ENCODE peak calls at places on chromosomes 5 and 9, in five cellular contexts. M is stomach, Y is KBM-7, I is NCI-H1105, O is cardiac muscle cell. E is an unnamed sample.

GRCh38 chr9:33858346-33858869 is 41.4 kb downstream of the UBE2R2 start:
- DNase-seq in M (no peak), Y (no peak), I (no peak), O (no peak), E (no peak)

GRCh38 chr5:51882647-51883046 is 499.4 kb downstream of the ISL1 start:
- DNase-seq in M (no peak), Y (no peak), I (no peak), O (no peak), E (no peak)

GRCh38 chr5:170173227-170173626 is 59.6 kb upstream of the C5orf58 start:
- DNase-seq in M (no peak), Y (no peak), I (no peak), O (no peak), E (no peak)

GRCh38 chr5:172412724-172413260 is 41.5 kb downstream of the SH3PXD2B start:
- DNase-seq in M (peak), Y (peak), I (no peak), O (no peak), E (no peak)

GRCh38 chr5:143527808-143528207 is 124.3 kb upstream of the NR3C1 start:
- DNase-seq in M (no peak), Y (no peak), I (no peak), O (no peak), E (no peak)

GRCh38 chr9:99137225-99137624 is 32.3 kb downstream of the TGFBR1 start:
- DNase-seq in M (no peak), Y (peak), I (no peak), O (no peak), E (no peak)

GRCh38 chr5:71782393-71782770 is 63.3 kb downstream of the CARTPT start:
- DNase-seq in M (no peak), Y (no peak), I (no peak), O (no peak), E (no peak)

GRCh38 chr5:82707741-82708140 is 369.5 kb downstream of the TMEM167A start:
- DNase-seq in M (no peak), Y (no peak), I (no peak), O (no peak), E (no peak)

GRCh38 chr5:83844320-83845068 is 123.8 kb upstream of the HAPLN1 start:
- DNase-seq in M (no peak), Y (peak), I (no peak), O (no peak), E (no peak)

GRCh38 chr9:121398374-121398773 is 28.3 kb upstream of the STOM start:
- DNase-seq in M (no peak), Y (peak), I (no peak), O (no peak), E (no peak)

GRCh38 chr5:172274951-172275753 is 8.4 kb downstream of the UBTD2 start:
- DNase-seq in M (no peak), Y (peak), I (no peak), O (no peak), E (no peak)

GRCh38 chr5:56319281-56320242 is 86.4 kb upstream of the ANKRD55 start:
- DNase-seq in M (no peak), Y (no peak), I (no peak), O (no peak), E (no peak)

GRCh38 chr5:61132559-61132958 is 29.7 kb downstream of the SMIM15 start:
- DNase-seq in M (no peak), Y (no peak), I (no peak), O (no peak), E (no peak)

GRCh38 chr9:112487008-112487798 is 576 bp downstream of the KIAA1958 start:
- DNase-seq in M (peak), Y (peak), I (no peak), O (peak), E (peak)

GRCh38 chr9:134912126-134912840 is 5.4 kb downstream of the FCN1 start:
- DNase-seq in M (no peak), Y (no peak), I (no peak), O (no peak), E (no peak)

GRCh38 chr5:126868961-126869451 is 92.1 kb downstream of the LMNB1 start:
- DNase-seq in M (no peak), Y (no peak), I (peak), O (no peak), E (no peak)

GRCh38 chr9:75152416-75152815 is 64.1 kb downstream of the OSTF1 start:
- DNase-seq in M (no peak), Y (no peak), I (no peak), O (no peak), E (no peak)

GRCh38 chr9:89482056-89482784 is 15.7 kb downstream of the SEMA4D start:
- DNase-seq in M (no peak), Y (no peak), I (no peak), O (no peak), E (no peak)

GRCh38 chr9:110340306-110340705 is 2.6 kb upstream of the TXNDC8 start:
- DNase-seq in M (no peak), Y (peak), I (no peak), O (peak), E (peak)

GRCh38 chr5:3417376-3417943 is 178.2 kb upstream of the IRX1 start:
- DNase-seq in M (no peak), Y (no peak), I (no peak), O (no peak), E (no peak)

GRCh38 chr9:88182501-88182900 is 44.2 kb upstream of the SPATA31C2 start:
- DNase-seq in M (no peak), Y (no peak), I (no peak), O (no peak), E (no peak)

GRCh38 chr9:630817-631216 is 210.7 kb upstream of the DMRT1 start:
- DNase-seq in M (no peak), Y (no peak), I (no peak), O (no peak), E (no peak)

GRCh38 chr5:93151121-93151520 is 429.9 kb downstream of the NR2F1-AS1 start:
- DNase-seq in M (no peak), Y (no peak), I (no peak), O (no peak), E (no peak)

GRCh38 chr5:88702328-88702727 is 180.7 kb downstream of the MEF2C start:
- DNase-seq in M (no peak), Y (no peak), I (no peak), O (no peak), E (no peak)

GRCh38 chr9:113564804-113565237 is 101.3 kb downstream of the RGS3 start:
- DNase-seq in M (peak), Y (peak), I (no peak), O (peak), E (no peak)

GRCh38 chr9:95048225-95049087 is 269.1 kb downstream of the FANCC start:
- DNase-seq in M (peak), Y (peak), I (peak), O (peak), E (peak)

GRCh38 chr5:1850324-1851154 is 32.2 kb downstream of the IRX4 start:
- DNase-seq in M (no peak), Y (no peak), I (no peak), O (no peak), E (no peak)

GRCh38 chr9:109311731-109312130 is 9.1 kb downstream of the EPB41L4B start:
- DNase-seq in M (no peak), Y (no peak), I (no peak), O (no peak), E (no peak)

GRCh38 chr5:74251106-74252032 is 389.2 kb downstream of the ENC1 start:
- DNase-seq in M (no peak), Y (peak), I (no peak), O (no peak), E (no peak)

GRCh38 chr5:179160584-179160983 is 100.4 kb downstream of the ZNF354C start:
- DNase-seq in M (no peak), Y (no peak), I (no peak), O (no peak), E (no peak)

GRCh38 chr5:173798127-173798810 is 89.9 kb upstream of the CPEB4 start:
- DNase-seq in M (no peak), Y (no peak), I (no peak), O (peak), E (no peak)

GRCh38 chr5:138241688-138242547 is 28.8 kb upstream of the CDC23 start:
- DNase-seq in M (peak), Y (peak), I (peak), O (peak), E (peak)